ENCODE peak calls at places on chromosomes 4 and X, in six cellular contexts. V is testis, R is upper lobe of left lung, I is breast epithelium, J is pancreas, M is gastrocnemius medialis. G is an unnamed sample. For H3K4me1, the result is how much of the 10 kb centered on the place peaks cover.

GRCh38 chr4:138452823-138453222 is 210.7 kb upstream of the SLC7A11 start:
- DNase-seq in V (no peak), R (no peak), I (no peak), J (no peak), M (no peak), G (no peak)

GRCh38 chrX:56499372-56499771 is 64.1 kb upstream of the UBQLN2 start:
- DNase-seq in V (no peak), R (no peak), I (no peak), J (no peak), M (no peak), G (no peak)

GRCh38 chrX:65581661-65582339 is 47.2 kb upstream of the LAS1L start:
- DNase-seq in V (peak), R (peak), I (peak), J (peak), M (no peak), G (peak)

GRCh38 chrX:72666451-72666850 is 47.7 kb downstream of the PHKA1 start:
- DNase-seq in V (no peak), R (no peak), I (no peak), J (no peak), M (no peak), G (no peak)

GRCh38 chr4:70518716-70519115 is 347 bp downstream of the AMTN start:
- DNase-seq in V (no peak), R (no peak), I (no peak), J (no peak), M (no peak), G (no peak)

GRCh38 chrX:134525086-134525792 is 65.3 kb downstream of the HPRT1 start:
- DNase-seq in V (no peak), R (no peak), I (no peak), J (no peak), M (no peak), G (no peak)

GRCh38 chrX:96763608-96764007 is 79.0 kb downstream of the DIAPH2 start:
- DNase-seq in V (no peak), R (no peak), I (no peak), J (no peak), M (no peak), G (no peak)

GRCh38 chr4:145301386-145302080 is 121.1 kb upstream of the OTUD4 start:
- DNase-seq in V (no peak), R (no peak), I (no peak), J (no peak), M (no peak), G (no peak)

GRCh38 chrX:71532078-71532752 is 689 bp upstream of the OGT start:
- DNase-seq in V (peak), R (no peak), I (no peak), J (no peak), M (no peak), G (no peak)

GRCh38 chr4:119730644-119730995 is 102.0 kb upstream of the PDE5A start:
- DNase-seq in V (no peak), R (no peak), I (no peak), J (no peak), M (no peak), G (no peak)

GRCh38 chrX:63475200-63475599 is 124.1 kb upstream of the SPIN4 start:
- DNase-seq in V (no peak), R (no peak), I (no peak), J (no peak), M (no peak), G (no peak)

GRCh38 chr4:165177725-165178666 is 29.4 kb upstream of the KLHL2 start:
- DNase-seq in V (no peak), R (no peak), I (no peak), J (no peak), M (no peak), G (no peak)

GRCh38 chrX:149720021-149720689 is 8.3 kb downstream of the MAGEA11 start:
- DNase-seq in V (no peak), R (no peak), I (no peak), J (no peak), M (no peak), G (no peak)

GRCh38 chrX:38335382-38335781 is 8.1 kb upstream of the RPGR start:
- DNase-seq in V (no peak), R (no peak), I (no peak), J (no peak), M (no peak), G (no peak)

GRCh38 chrX:16136080-16136479 is 12.7 kb downstream of the GRPR start:
- DNase-seq in V (no peak), R (no peak), I (no peak), J (no peak), M (no peak), G (no peak)

GRCh38 chr4:76504613-76505465 is 69.8 kb downstream of the SHROOM3 start:
- DNase-seq in V (no peak), R (no peak), I (no peak), J (no peak), M (no peak), G (no peak)

GRCh38 chr4:1643971-1644735 is 40.0 kb downstream of the FAM53A start:
- DNase-seq in V (no peak), R (no peak), I (no peak), J (no peak), M (no peak), G (no peak)

GRCh38 chr4:107017681-107018321 is 18.3 kb downstream of the DKK2 start:
- DNase-seq in V (no peak), R (no peak), I (no peak), J (no peak), M (no peak), G (no peak)

GRCh38 chr4:33357121-33357520 is 2637.0 kb downstream of the PCDH7 start:
- DNase-seq in V (no peak), R (no peak), I (no peak), J (no peak), M (no peak), G (no peak)

GRCh38 chr4:151930372-151930771 is 169.6 kb upstream of the GATB start:
- DNase-seq in V (no peak), R (no peak), I (no peak), J (no peak), M (no peak), G (no peak)

GRCh38 chrX:64205441-64205734 is at the start of gene AMER1:
- DNase-seq in V (no peak), R (no peak), I (no peak), J (no peak), M (no peak), G (no peak)

GRCh38 chrX:111492085-111492484 is 19.4 kb upstream of the SERTM2 start:
- DNase-seq in V (no peak), R (no peak), I (no peak), J (no peak), M (no peak), G (no peak)

GRCh38 chr4:110149089-110149488 is 49.3 kb downstream of the ELOVL6 start:
- DNase-seq in V (no peak), R (no peak), I (no peak), J (no peak), M (no peak), G (no peak)

GRCh38 chr4:10115657-10116624 is 658 bp downstream of the WDR1 start:
- DNase-seq in V (peak), R (peak), I (peak), J (peak), M (no peak), G (no peak)

GRCh38 chrX:108105473-108105872 is 13.9 kb downstream of the ATG4A start:
- DNase-seq in V (no peak), R (no peak), I (no peak), J (no peak), M (no peak), G (no peak)

GRCh38 chr4:7983296-7983695 is 43.6 kb upstream of the AFAP1 start:
- DNase-seq in V (no peak), R (no peak), I (no peak), J (no peak), M (no peak), G (no peak)

GRCh38 chrX:48531359-48531954 is 8.1 kb upstream of the TBC1D25 start:
- DNase-seq in V (no peak), R (no peak), I (no peak), J (no peak), M (peak), G (peak)

GRCh38 chr4:5711479-5712184 is 631 bp downstream of the EVC start:
- DNase-seq in V (peak), R (peak), I (no peak), J (peak), M (no peak), G (no peak)

GRCh38 chrX:150897371-150898319 is 823 bp downstream of the CD99L2 start:
- DNase-seq in V (peak), R (peak), I (no peak), J (peak), M (peak), G (no peak)

GRCh38 chrX:15913161-15913560 is 58.5 kb upstream of the AP1S2 start:
- DNase-seq in V (no peak), R (no peak), I (no peak), J (no peak), M (no peak), G (no peak)

GRCh38 chr4:2059034-2059725 is at the start of gene NAT8L:
- DNase-seq in V (peak), R (no peak), I (no peak), J (no peak), M (no peak), G (no peak)

GRCh38 chrX:133813991-133814390 is 171.4 kb downstream of the GPC3 start:
- DNase-seq in V (no peak), R (no peak), I (no peak), J (no peak), M (no peak), G (no peak)

GRCh38 chr4:11428161-11428700 is 463 bp downstream of the HS3ST1 start:
- DNase-seq in V (no peak), R (peak), I (no peak), J (peak), M (no peak), G (no peak)

GRCh38 chr4:101238706-101239105 is 108.6 kb downstream of the PPP3CA start:
- DNase-seq in V (no peak), R (no peak), I (no peak), J (no peak), M (no peak), G (no peak)

GRCh38 chrX:10795721-10796120 is 175.3 kb upstream of the MID1 start:
- DNase-seq in V (no peak), R (no peak), I (no peak), J (no peak), M (no peak), G (no peak)

GRCh38 chrX:150570512-150570911 is 2.1 kb downstream of the MTM1 start:
- DNase-seq in V (no peak), R (no peak), I (no peak), J (no peak), M (no peak), G (no peak)

GRCh38 chrX:151396042-151396826 is 772 bp upstream of the VMA21 start:
- DNase-seq in V (peak), R (peak), I (peak), J (peak), M (no peak), G (peak)

GRCh38 chrX:87299563-87300160 is 217.9 kb upstream of the KLHL4 start:
- DNase-seq in V (no peak), R (no peak), I (no peak), J (no peak), M (no peak), G (no peak)

DNA sequence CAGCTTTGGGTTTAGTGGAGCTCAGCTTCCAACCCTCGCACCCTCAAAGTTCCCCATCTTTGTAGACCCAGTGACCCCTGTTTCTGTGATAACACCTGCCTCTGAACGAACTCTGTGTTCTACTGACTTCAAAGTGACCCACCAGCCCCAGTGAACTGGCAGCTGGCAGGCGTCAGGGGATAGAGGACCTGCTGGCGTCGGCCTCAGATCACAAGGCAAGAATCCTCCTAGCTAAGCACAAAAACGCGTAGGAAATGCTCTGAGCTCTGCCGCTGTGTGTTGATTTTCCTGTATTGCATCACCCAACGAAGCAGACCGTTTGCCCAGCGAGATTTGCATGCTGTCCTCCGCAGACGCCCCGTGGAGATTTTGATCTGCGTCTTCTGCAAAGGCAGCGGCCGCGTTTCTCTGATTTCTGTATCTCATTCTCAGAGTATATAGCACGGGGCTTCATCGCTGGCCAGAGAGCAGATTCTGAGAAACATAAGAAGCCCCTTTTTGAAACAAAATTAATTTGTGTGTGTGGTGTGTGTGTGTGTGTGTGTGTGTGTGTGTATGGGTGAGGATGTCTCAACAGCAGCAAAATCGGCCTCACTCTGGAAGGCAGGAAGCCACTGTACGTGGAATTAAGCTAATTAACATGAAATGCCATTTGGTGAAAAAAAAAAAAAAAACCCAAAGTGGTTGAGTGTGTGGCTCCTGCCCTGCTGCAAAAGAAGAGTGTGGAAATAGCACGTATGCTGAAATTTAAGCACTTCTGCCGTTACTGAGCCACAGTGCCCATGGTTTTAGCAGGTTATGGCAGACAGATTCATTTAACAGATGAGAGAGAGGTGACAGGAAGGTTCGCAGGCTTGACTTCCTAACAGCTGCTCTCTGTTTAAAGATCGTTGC is 29.2 kb upstream of the ASMTL start:
- DNase-seq in V (peak), R (peak), I (peak), J (peak), M (peak), G (peak)
- H3K4me3 ChIP-seq in V (no peak), R (no peak), I (no peak), J (no peak), M (no peak), G (no peak)

DNA sequence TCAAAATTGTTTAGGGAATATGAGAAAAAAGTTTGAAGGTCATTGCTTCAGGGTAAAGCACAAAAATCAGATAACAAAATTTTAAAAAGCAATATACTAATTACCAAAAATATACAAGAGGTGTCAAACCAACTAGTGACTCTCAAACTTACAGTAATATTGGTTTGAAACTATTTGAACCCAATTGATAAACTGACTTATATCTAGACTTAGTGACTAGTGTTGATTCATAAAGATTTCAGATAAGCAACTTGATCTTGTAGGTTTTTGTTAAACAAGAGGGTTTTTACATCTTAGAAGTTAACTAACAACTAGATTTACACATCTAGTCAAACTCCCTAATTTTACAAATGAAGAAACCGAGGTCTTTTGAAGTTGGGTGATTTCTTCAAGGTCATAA is 7.7 kb downstream of the TAB3 start:
- DNase-seq in V (no peak), R (no peak), I (no peak), J (no peak), M (no peak), G (no peak)
- H3K4me1 ChIP-seq in V (under half), R (under half), I (under half), J (under half), M (under half), G (under half)

DNA sequence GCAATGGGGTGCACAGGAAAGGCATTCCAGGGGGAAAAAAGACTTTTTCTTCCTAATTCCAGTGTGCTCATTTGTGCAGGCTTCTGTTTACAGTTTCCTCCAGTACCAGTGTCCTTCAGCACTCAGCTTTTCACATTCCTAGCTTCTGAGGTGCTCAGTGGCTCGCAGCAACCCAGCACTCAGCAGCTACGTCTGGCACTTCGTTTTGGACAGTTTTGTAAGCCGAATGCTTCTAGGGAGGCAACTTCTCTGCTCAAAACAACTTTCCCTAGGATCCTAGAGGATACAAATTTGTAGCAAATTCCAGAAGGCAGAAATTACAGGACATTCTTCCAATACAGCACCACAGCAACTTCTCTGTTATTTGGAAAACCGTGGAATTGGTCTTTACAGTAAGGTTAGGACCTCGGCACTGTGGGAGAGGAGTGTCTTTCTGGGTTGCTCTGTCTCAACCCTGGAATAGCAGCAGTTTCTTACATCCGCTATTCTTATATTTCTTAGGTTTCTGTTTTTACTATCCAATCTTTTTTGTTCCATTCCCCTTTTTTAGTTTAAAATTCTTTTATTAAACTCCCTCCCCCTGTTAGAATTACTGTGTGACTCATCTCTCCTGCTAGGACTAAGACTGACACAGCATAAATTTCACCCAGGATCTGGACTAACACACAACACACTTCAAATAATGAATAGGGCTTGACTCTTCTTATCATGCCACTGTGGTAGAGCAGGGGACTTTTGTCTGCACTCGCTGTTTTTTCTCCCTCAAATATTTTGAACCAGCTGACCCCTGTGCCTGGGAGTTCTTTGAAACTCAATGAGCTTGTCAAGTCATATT is 1314.7 kb downstream of the FSTL5 start:
- DNase-seq in V (no peak), R (no peak), I (no peak), J (no peak), M (no peak), G (no peak)
- H3K27ac ChIP-seq in V (no peak), R (no peak), I (no peak), J (no peak), M (no peak), G (no peak)

DNA sequence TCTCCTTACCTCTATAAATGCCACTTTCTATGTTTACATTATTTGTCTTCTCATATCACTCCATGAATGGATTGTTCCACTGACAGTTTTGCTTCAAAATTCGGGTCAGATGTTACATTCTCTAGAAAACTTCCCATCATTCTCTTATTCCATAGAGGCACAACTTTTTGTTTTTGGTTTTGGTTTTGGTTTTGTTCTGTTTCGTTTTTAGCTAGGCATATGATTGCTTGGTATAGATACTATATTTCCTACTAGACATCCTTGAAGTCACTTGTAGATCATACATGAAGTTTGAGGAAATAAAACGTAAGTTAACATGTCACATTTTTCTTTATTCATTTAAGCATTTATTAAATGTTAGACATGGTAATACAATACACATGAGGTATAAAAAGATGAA is 961.0 kb downstream of the PCDH18 start:
- DNase-seq in V (no peak), R (no peak), I (no peak), J (no peak), M (no peak), G (no peak)
- H3K4me3 ChIP-seq in V (no peak), R (no peak), I (no peak), J (no peak), M (no peak), G (no peak)

GRCh38 chr4:3200423-3201090 is 48.4 kb upstream of the MSANTD1 start:
- DNase-seq in V (peak), R (no peak), I (no peak), J (no peak), M (no peak), G (no peak)

GRCh38 chr4:3201718-3202702 is 46.9 kb upstream of the MSANTD1 start:
- DNase-seq in V (peak), R (no peak), I (no peak), J (no peak), M (peak), G (no peak)

GRCh38 chr4:3197366-3198105 is 51.4 kb upstream of the MSANTD1 start:
- DNase-seq in V (peak), R (no peak), I (no peak), J (no peak), M (no peak), G (no peak)

GRCh38 chr4:3198906-3199305 is 50.1 kb upstream of the MSANTD1 start:
- DNase-seq in V (no peak), R (no peak), I (no peak), J (no peak), M (no peak), G (no peak)

DNA sequence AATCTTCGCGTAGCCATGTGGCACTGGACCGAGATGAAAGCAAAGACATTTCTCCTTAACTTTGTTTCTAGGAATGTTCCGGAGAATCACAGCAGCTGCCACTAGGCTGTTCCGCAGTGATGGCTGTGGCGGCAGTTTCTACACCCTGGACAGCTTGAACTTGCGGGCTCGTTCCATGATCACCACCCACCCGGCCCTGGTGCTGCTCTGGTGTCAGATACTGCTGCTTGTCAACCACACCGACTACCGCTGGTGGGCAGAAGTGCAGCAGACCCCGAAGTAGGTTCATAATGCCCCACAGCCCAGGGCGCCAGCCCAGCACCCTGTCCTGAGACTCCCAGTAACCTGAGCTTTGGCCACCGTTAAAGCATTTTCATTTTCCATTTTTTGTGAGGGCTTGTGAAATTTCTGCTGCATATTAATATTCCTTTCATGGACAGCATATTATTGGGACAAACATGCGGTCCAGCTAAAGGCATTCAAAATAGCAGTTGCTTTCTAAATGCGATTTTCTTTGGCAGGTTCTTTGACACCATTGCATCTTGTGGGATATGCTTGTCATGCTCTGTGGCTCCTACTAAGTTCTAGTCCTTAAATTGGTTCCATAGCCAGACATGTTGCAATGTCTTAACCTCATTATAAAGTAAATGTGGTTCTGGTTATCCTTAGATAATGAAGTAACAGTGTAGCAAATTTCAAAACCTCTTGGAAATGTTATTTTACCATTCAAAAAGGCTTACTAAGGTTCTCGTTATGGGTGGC is 49.1 kb upstream of the MSANTD1 start:
- DNase-seq in V (peak), R (no peak), I (no peak), J (no peak), M (peak), G (no peak)
- H3K4me1 ChIP-seq in V (under half), R (under half), I (under half), J (under half), M (half or more), G (under half)